ENCODE peak calls at places on chromosome 7, in ten cellular contexts. J is amniotic stem cell; X is stimulated activated CD4-positive, alpha-beta T cell treated with anti-CD3 and anti-CD28 coated beads, Interleukin-4, amount 100 ng/mL, for 4 hours; N is caudate nucleus; K is Right ventricle myocardium superior; G is activated effector memory CD4-positive, alpha-beta T cell treated with anti-CD3 and anti-CD28 coated beads, Interleukin-2, amount 50 U/mL, for 16 hours; V is occipital lobe; P is astrocyte of the spinal cord; Z is NCI-H774; H is esophagus squamous epithelium. Q is an unnamed sample.
A peak's percentile ranks its signal among the peaks of the same experiment; 100 is the strongest.

GRCh38 chr7:90625051-90625450 is 28.9 kb downstream of the CDK14 start:
- DNase-seq in J (no peak), X (no peak), N (no peak), K (no peak), G (no peak), V (no peak), P (peak; percentile 6), Z (no peak), H (no peak), Q (no peak)

GRCh38 chr7:112414855-112415490 is 35.3 kb upstream of the IFRD1 start:
- DNase-seq in J (no peak), X (no peak), N (no peak), K (no peak), G (no peak), V (no peak), P (no peak), Z (peak; percentile 15), H (no peak), Q (peak; percentile 33)

GRCh38 chr7:103811997-103812396 is 177.5 kb downstream of the RELN start:
- DNase-seq in J (no peak), X (no peak), N (no peak), K (no peak), G (no peak), V (no peak), P (no peak), Z (peak; percentile 48), H (no peak), Q (no peak)

GRCh38 chr7:140719711-140720110 is 23.2 kb downstream of the NDUFB2 start:
- DNase-seq in J (no peak), X (no peak), N (no peak), K (no peak), G (no peak), V (no peak), P (peak; percentile 11), Z (no peak), H (no peak), Q (no peak)

GRCh38 chr7:77266162-77266807 is 66.7 kb upstream of the FGL2 start:
- DNase-seq in J (no peak), X (no peak), N (no peak), K (no peak), G (no peak), V (no peak), P (no peak), Z (no peak), H (no peak), Q (no peak)

GRCh38 chr7:97014145-97014544 is 8.8 kb downstream of the DLX6 start:
- DNase-seq in J (no peak), X (no peak), N (no peak), K (no peak), G (no peak), V (no peak), P (no peak), Z (no peak), H (no peak), Q (no peak)

GRCh38 chr7:157021893-157022680 is 11.6 kb upstream of the MNX1 start:
- DNase-seq in J (no peak), X (no peak), N (no peak), K (no peak), G (no peak), V (no peak), P (no peak), Z (no peak), H (no peak), Q (no peak)

GRCh38 chr7:69654381-69654780 is 56.1 kb downstream of the AUTS2 start:
- DNase-seq in J (no peak), X (no peak), N (no peak), K (no peak), G (no peak), V (no peak), P (no peak), Z (peak; percentile 56), H (no peak), Q (no peak)

GRCh38 chr7:55163733-55164132 is 144.9 kb downstream of the EGFR start:
- DNase-seq in J (no peak), X (no peak), N (no peak), K (no peak), G (no peak), V (no peak), P (no peak), Z (no peak), H (no peak), Q (no peak)

GRCh38 chr7:113113912-113114311 is 4.4 kb downstream of the SMIM30 start:
- DNase-seq in J (no peak), X (no peak), N (no peak), K (no peak), G (no peak), V (no peak), P (no peak), Z (no peak), H (no peak), Q (no peak)

GRCh38 chr7:135678612-135679575 is 16.6 kb downstream of the STMP1 start:
- DNase-seq in J (peak; percentile 12), X (no peak), N (no peak), K (peak; percentile 75), G (no peak), V (no peak), P (peak; percentile 95), Z (peak; percentile 70), H (no peak), Q (no peak)

GRCh38 chr7:101696-102376 is 90.5 kb upstream of the FAM20C start:
- DNase-seq in J (peak; percentile 77), X (no peak), N (no peak), K (no peak), G (no peak), V (no peak), P (peak; percentile 13), Z (no peak), H (no peak), Q (no peak)